ENCODE peak calls at places on chromosomes 1 and 21, in five cellular contexts. X is H9, P is neuronal stem cell, R is mesenchymal stem cell, E is trophoblast cell. M is an unnamed sample.

GRCh38 chr1:169348356-169349036 is 19.1 kb downstream of the NME7 start:
- DNase-seq in P (peak; percentile 45), R (peak; percentile 59), X (no peak), E (peak; percentile 31), M (no peak)

GRCh38 chr1:115233598-115233997 is 104.5 kb downstream of the NGF start:
- DNase-seq in E (no peak), X (no peak), P (no peak), R (no peak), M (no peak)

GRCh38 chr1:21936366-21937031 is 611 bp downstream of the HSPG2 start:
- DNase-seq in X (no peak), P (no peak), E (no peak), R (peak; percentile 39), M (no peak)

GRCh38 chr21:40388046-40388445 is 458.9 kb downstream of the DSCAM start:
- DNase-seq in E (no peak), X (no peak), R (no peak), P (no peak), M (no peak)

GRCh38 chr1:206923009-206923960 is 1.5 kb upstream of the FCMR start:
- DNase-seq in P (no peak), E (no peak), R (no peak), X (no peak), M (no peak)

GRCh38 chr1:152886758-152887409 is 8.8 kb downstream of the SMCP start:
- DNase-seq in X (no peak), R (no peak), P (no peak), E (no peak), M (no peak)

GRCh38 chr1:179818743-179819173 is 58.8 kb downstream of the TOR1AIP2 start:
- DNase-seq in X (no peak), P (no peak), R (no peak), E (no peak), M (no peak)

GRCh38 chr1:79004916-79005315 is 1.6 kb downstream of the ADGRL4 start:
- DNase-seq in E (no peak), X (no peak), R (peak; percentile 14), P (no peak), M (no peak)

GRCh38 chr21:42307106-42307505 is 8.1 kb downstream of the TFF3 start:
- DNase-seq in E (no peak), R (no peak), P (no peak), X (no peak), M (no peak)

GRCh38 chr1:7616076-7616833 is 154.8 kb upstream of the VAMP3 start:
- DNase-seq in P (peak; percentile 43), R (peak; percentile 60), X (peak; percentile 69), E (peak; percentile 7), M (peak; percentile 90)

GRCh38 chr1:2433936-2434335 is 21.6 kb upstream of the PEX10 start:
- DNase-seq in P (no peak), R (no peak), E (no peak), X (no peak), M (no peak)

GRCh38 chr21:42601656-42602055 is 51.8 kb upstream of the PDE9A start:
- DNase-seq in X (no peak), P (no peak), R (no peak), E (no peak), M (no peak)

GRCh38 chr1:111615874-111616715 is 3.5 kb upstream of the RAP1A start:
- DNase-seq in R (no peak), E (no peak), P (no peak), X (no peak), M (no peak)

GRCh38 chr1:229434641-229435051 is 752 bp upstream of the ACTA1 start:
- DNase-seq in X (peak; percentile 72), E (no peak), P (no peak), R (no peak), M (peak; percentile 79)

GRCh38 chr1:204150702-204151561 is 912 bp downstream of the ETNK2 start:
- DNase-seq in R (peak; percentile 8), E (no peak), P (no peak), X (peak; percentile 51), M (no peak)

GRCh38 chr1:176058686-176059085 is 148.4 kb downstream of the COP1 start:
- DNase-seq in R (peak; percentile 38), P (peak; percentile 58), E (no peak), X (no peak), M (no peak)

GRCh38 chr1:116365353-116365780 is 7.7 kb upstream of the ATP1A1 start:
- DNase-seq in R (no peak), P (no peak), X (no peak), E (no peak), M (no peak)

GRCh38 chr1:212656730-212657129 is 42.9 kb downstream of the BATF3 start:
- DNase-seq in X (no peak), E (no peak), R (peak; percentile 34), P (no peak), M (no peak)

GRCh38 chr1:227482021-227482299 is 81.4 kb upstream of the ZNF678 start:
- DNase-seq in P (no peak), R (no peak), E (no peak), X (no peak), M (no peak)

GRCh38 chr1:150192012-150192411 is 42.3 kb downstream of the PLEKHO1 start:
- DNase-seq in R (peak; percentile 32), P (no peak), E (peak; percentile 58), X (no peak), M (no peak)

GRCh38 chr1:68442822-68443556 is 6.8 kb downstream of the RPE65 start:
- DNase-seq in E (peak; percentile 80), P (peak; percentile 21), X (peak; percentile 35), R (peak; percentile 72), M (no peak)

GRCh38 chr1:232143315-232143886 is 486.5 kb downstream of the SIPA1L2 start:
- DNase-seq in P (no peak), R (no peak), X (no peak), E (no peak), M (no peak)

GRCh38 chr1:1304331-1305299 is 3.1 kb downstream of the ACAP3 start:
- DNase-seq in P (no peak), E (peak; percentile 55), R (peak; percentile 92), X (peak; percentile 85), M (no peak)

GRCh38 chr1:69706473-69706872 is 138.8 kb downstream of the LRRC7 start:
- DNase-seq in P (no peak), E (no peak), X (no peak), R (no peak), M (no peak)

GRCh38 chr1:149972547-149972946 is 35.9 kb upstream of the MTMR11 start:
- DNase-seq in P (no peak), X (no peak), E (no peak), R (no peak), M (no peak)

GRCh38 chr1:6962956-6963915 is 178.0 kb downstream of the CAMTA1 start:
- DNase-seq in R (peak; percentile 81), P (peak; percentile 97), E (no peak), X (peak; percentile 99), M (peak; percentile 96)

GRCh38 chr1:229022595-229023350 is 248.1 kb upstream of the RAB4A start:
- DNase-seq in X (no peak), R (no peak), E (no peak), P (no peak), M (no peak)

GRCh38 chr21:25313891-25314646 is 293.2 kb downstream of the MRPL39 start:
- DNase-seq in E (no peak), R (no peak), X (no peak), P (no peak), M (no peak)

GRCh38 chr1:91633438-91633837 is 132.8 kb downstream of the CDC7 start:
- DNase-seq in R (no peak), P (no peak), E (no peak), X (no peak), M (peak; percentile 24)
- H2BK12ac ChIP-seq in R (no peak overlapping the region), P (no peak overlapping the region), E (no peak overlapping the region), X (no peak overlapping the region), M (no peak overlapping the region)

GRCh38 chr1:230940848-230941247 is 37.8 kb downstream of the TTC13 start:
- DNase-seq in P (no peak), E (no peak), X (no peak), R (peak; percentile 35), M (no peak)

GRCh38 chr1:230939806-230940489 is 38.7 kb downstream of the TTC13 start:
- DNase-seq in P (no peak), R (no peak), E (no peak), X (no peak), M (no peak)

GRCh38 chr1:230938924-230939368 is 39.7 kb downstream of the TTC13 start:
- DNase-seq in E (no peak), X (no peak), P (no peak), R (no peak), M (no peak)

GRCh38 chr1:230948301-230948700 is 30.4 kb downstream of the TTC13 start:
- DNase-seq in P (no peak), R (no peak), E (no peak), X (no peak), M (no peak)

DNA sequence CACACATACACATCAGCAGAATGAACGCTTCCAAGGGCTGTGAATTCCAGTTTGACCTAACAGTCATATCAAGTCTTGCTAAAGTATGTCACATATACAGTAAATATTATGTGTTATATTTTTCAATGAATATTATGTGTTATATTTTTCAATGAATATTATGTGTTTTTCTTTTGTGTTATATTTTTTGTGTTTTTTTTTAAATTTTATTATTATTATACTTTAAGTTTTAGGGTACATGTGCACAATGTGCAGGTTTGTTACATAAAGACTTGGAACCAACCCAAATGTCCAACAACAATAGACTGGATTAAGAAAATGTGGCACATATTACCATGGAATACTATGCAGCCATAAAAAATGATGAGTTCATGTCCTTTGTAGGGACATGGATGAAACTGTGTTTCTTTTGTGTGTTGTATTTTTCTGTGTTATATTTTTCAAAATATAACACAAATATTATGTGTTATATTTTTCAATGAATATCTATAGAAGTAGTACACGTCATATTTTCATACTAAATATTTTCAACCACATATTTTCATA is 35.5 kb downstream of the TTC13 start:
- DNase-seq in P (no peak), R (no peak), E (no peak), X (no peak), M (no peak)
- H2BK12ac ChIP-seq in P (no peak overlapping the region), R (no peak overlapping the region), E (no peak overlapping the region), X (no peak overlapping the region), M (no peak overlapping the region)

GRCh38 chr21:33645730-33646129 is 3.4 kb downstream of the ITSN1 start:
- DNase-seq in R (no peak), E (no peak), P (no peak), X (no peak), M (no peak)

GRCh38 chr21:33647560-33647959 is 5.3 kb downstream of the ITSN1 start:
- DNase-seq in P (no peak), X (no peak), E (no peak), R (no peak), M (no peak)

GRCh38 chr21:33650230-33650629 is 7.9 kb downstream of the ITSN1 start:
- DNase-seq in E (no peak), P (no peak), X (no peak), R (no peak), M (no peak)

GRCh38 chr21:33650929-33651505 is 8.7 kb downstream of the ITSN1 start:
- DNase-seq in P (no peak), E (no peak), R (no peak), X (no peak), M (no peak)

GRCh38 chr21:33648555-33648954 is 6.3 kb downstream of the ITSN1 start:
- DNase-seq in P (no peak), X (no peak), E (no peak), R (no peak), M (no peak)
- H2BK12ac ChIP-seq in P (no peak overlapping the region), X (no peak overlapping the region), E (no peak overlapping the region), R (no peak overlapping the region), M (no peak overlapping the region)

DNA sequence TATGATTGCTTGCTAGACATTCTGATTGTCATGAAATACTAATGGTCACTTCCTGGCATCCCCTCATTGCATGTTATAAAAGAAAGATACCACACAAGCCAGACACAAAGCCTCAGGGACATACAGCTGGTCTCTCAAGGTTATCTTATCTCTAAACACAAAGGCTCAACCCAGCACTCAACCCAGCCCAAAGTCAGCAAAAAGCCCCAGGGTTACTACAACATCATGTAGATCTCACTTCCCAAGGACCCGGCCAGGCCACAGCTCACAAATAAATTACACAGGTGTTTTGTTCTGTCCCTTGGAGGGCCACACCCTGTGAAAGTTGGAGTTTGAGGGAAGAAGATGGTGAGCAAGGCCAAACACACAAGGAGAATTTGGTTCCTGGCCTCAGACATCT is 109.7 kb upstream of the BARHL2 start:
- DNase-seq in X (no peak), R (no peak), E (no peak), P (no peak), M (no peak)
- H2BK12ac ChIP-seq in X (no peak overlapping the region), R (no peak overlapping the region), E (no peak overlapping the region), P (no peak overlapping the region), M (no peak overlapping the region)

M was measured in H1.